ENCODE peak calls at places on chromosomes 2 and 18, in ten cellular contexts. J is lower lobe of right lung, X is NCI-H2171, E is astrocyte of the cerebellum, G is iPS DF 19.7, P is G401, S is fibroblast of lung, B is HTR-8/SVneo, T is BE2C, W is SJSA1. U is an unnamed sample.

GRCh38 chr2:240234503-240234951 is 94.1 kb upstream of the OTOS start:
- DNase-seq in J (peak), X (no peak), E (no peak), G (no peak), P (no peak), S (no peak), B (no peak), T (peak), W (peak), U (no peak)

GRCh38 chr2:64586883-64587481 is 62.9 kb downstream of the AFTPH start:
- DNase-seq in J (no peak), X (peak), E (peak), G (no peak), P (peak), S (peak), B (peak), T (no peak), W (no peak), U (no peak)

GRCh38 chr2:159922563-159922962 is 124.6 kb upstream of the CD302 start:
- DNase-seq in J (no peak), X (no peak), E (no peak), G (no peak), P (no peak), S (no peak), B (no peak), T (no peak), W (no peak), U (no peak)

GRCh38 chr18:398866-399637 is 101.4 kb downstream of the COLEC12 start:
- DNase-seq in J (no peak), X (peak), E (no peak), G (no peak), P (no peak), S (no peak), B (no peak), T (no peak), W (peak), U (no peak)

GRCh38 chr2:194962254-194962653 is 694.8 kb upstream of the SLC39A10 start:
- DNase-seq in J (no peak), X (no peak), E (no peak), G (no peak), P (no peak), S (no peak), B (no peak), T (no peak), W (no peak), U (no peak)

GRCh38 chr2:95353613-95354468 is 48.7 kb upstream of the FAHD2A start:
- DNase-seq in J (no peak), X (no peak), E (no peak), G (no peak), P (no peak), S (no peak), B (no peak), T (no peak), W (peak), U (no peak)

GRCh38 chr2:206011795-206012194 is 74.2 kb downstream of the INO80D start:
- DNase-seq in J (no peak), X (no peak), E (no peak), G (no peak), P (no peak), S (peak), B (no peak), T (no peak), W (no peak), U (no peak)

GRCh38 chr2:127105656-127106456 is 1.1 kb downstream of the BIN1 start:
- DNase-seq in J (peak), X (peak), E (no peak), G (no peak), P (no peak), S (peak), B (peak), T (peak), W (peak), U (no peak)

GRCh38 chr2:42316910-42317309 is 44.1 kb downstream of the COX7A2L start:
- DNase-seq in J (no peak), X (no peak), E (no peak), G (no peak), P (no peak), S (no peak), B (no peak), T (no peak), W (no peak), U (no peak)

GRCh38 chr2:66457545-66457944 is 22.6 kb downstream of the MEIS1 start:
- DNase-seq in J (no peak), X (no peak), E (no peak), G (no peak), P (no peak), S (no peak), B (no peak), T (no peak), W (no peak), U (no peak)

GRCh38 chr2:240568678-240569522 is 616 bp downstream of the RNPEPL1 start:
- DNase-seq in J (peak), X (peak), E (no peak), G (no peak), P (peak), S (peak), B (peak), T (peak), W (peak), U (no peak)

GRCh38 chr2:109468893-109469292 is 144.9 kb downstream of the SEPTIN10 start:
- DNase-seq in J (peak), X (no peak), E (no peak), G (no peak), P (no peak), S (no peak), B (no peak), T (no peak), W (no peak), U (no peak)

GRCh38 chr2:38279201-38279600 is 97.9 kb downstream of the ATL2 start:
- DNase-seq in J (no peak), X (no peak), E (no peak), G (no peak), P (no peak), S (no peak), B (no peak), T (no peak), W (no peak), U (no peak)

GRCh38 chr2:167935803-167936110 is 311.6 kb downstream of the STK39 start:
- DNase-seq in J (no peak), X (peak), E (no peak), G (no peak), P (no peak), S (no peak), B (no peak), T (peak), W (no peak), U (no peak)

GRCh38 chr2:71907503-71907902 is 240.2 kb downstream of the CYP26B1 start:
- DNase-seq in J (no peak), X (no peak), E (no peak), G (no peak), P (no peak), S (peak), B (no peak), T (no peak), W (no peak), U (no peak)

GRCh38 chr2:152243723-152244122 is 68.2 kb upstream of the STAM2 start:
- DNase-seq in J (no peak), X (no peak), E (no peak), G (no peak), P (peak), S (no peak), B (no peak), T (no peak), W (no peak), U (no peak)

GRCh38 chr2:189236066-189236465 is 56.5 kb upstream of the COL5A2 start:
- DNase-seq in J (no peak), X (no peak), E (no peak), G (no peak), P (no peak), S (peak), B (no peak), T (no peak), W (no peak), U (no peak)

GRCh38 chr2:127659408-127660290 is 13.7 kb downstream of the GPR17 start:
- DNase-seq in J (peak), X (no peak), E (no peak), G (no peak), P (no peak), S (no peak), B (no peak), T (peak), W (no peak), U (no peak)

GRCh38 chr2:60565472-60565871 is 12.0 kb upstream of the BCL11A start:
- DNase-seq in J (no peak), X (no peak), E (no peak), G (no peak), P (no peak), S (peak), B (no peak), T (peak), W (no peak), U (no peak)

GRCh38 chr2:157375384-157375783 is 49.8 kb upstream of the ERMN start:
- DNase-seq in J (no peak), X (no peak), E (no peak), G (no peak), P (no peak), S (no peak), B (no peak), T (no peak), W (no peak), U (no peak)

GRCh38 chr18:72233106-72233505 is 311.0 kb downstream of the CBLN2 start:
- DNase-seq in J (no peak), X (no peak), E (no peak), G (no peak), P (no peak), S (no peak), B (no peak), T (no peak), W (no peak), U (no peak)

GRCh38 chr2:45814951-45815621 is 163.6 kb downstream of the PRKCE start:
- DNase-seq in J (no peak), X (no peak), E (no peak), G (no peak), P (no peak), S (no peak), B (no peak), T (no peak), W (no peak), U (no peak)

GRCh38 chr2:12192762-12193161 is 446.3 kb downstream of the LPIN1 start:
- DNase-seq in J (no peak), X (no peak), E (no peak), G (no peak), P (no peak), S (no peak), B (no peak), T (no peak), W (no peak), U (no peak)

GRCh38 chr2:205903549-205904129 is 182.3 kb downstream of the INO80D start:
- DNase-seq in J (no peak), X (no peak), E (no peak), G (peak), P (no peak), S (no peak), B (no peak), T (peak), W (no peak), U (no peak)

GRCh38 chr18:35410561-35410960 is 33.4 kb upstream of the ZNF396 start:
- DNase-seq in J (no peak), X (no peak), E (no peak), G (no peak), P (no peak), S (no peak), B (no peak), T (no peak), W (no peak), U (no peak)

GRCh38 chr2:60484080-60484737 is 69.2 kb downstream of the BCL11A start:
- DNase-seq in J (no peak), X (no peak), E (no peak), G (peak), P (no peak), S (peak), B (peak), T (no peak), W (peak), U (no peak)

GRCh38 chr2:237235383-237236095 is 149.8 kb downstream of the COPS8 start:
- DNase-seq in J (no peak), X (no peak), E (peak), G (no peak), P (peak), S (peak), B (no peak), T (no peak), W (no peak), U (no peak)

GRCh38 chr18:78861706-78862105 is 117.9 kb upstream of the SALL3 start:
- DNase-seq in J (no peak), X (no peak), E (no peak), G (no peak), P (no peak), S (no peak), B (no peak), T (no peak), W (no peak), U (no peak)

GRCh38 chr2:132760405-132760804 is 90.4 kb upstream of the LYPD1 start:
- DNase-seq in J (no peak), X (no peak), E (no peak), G (no peak), P (no peak), S (peak), B (no peak), T (no peak), W (no peak), U (no peak)

GRCh38 chr2:100286318-100286717 is 36.0 kb downstream of the LONRF2 start:
- DNase-seq in J (no peak), X (no peak), E (no peak), G (no peak), P (no peak), S (peak), B (no peak), T (no peak), W (no peak), U (no peak)

U was measured in iPS DF 6.9.